ENCODE peak calls at places on chromosome 2, in six cellular contexts. One of them, this sample, is unnamed.
A peak's percentile ranks its signal among the peaks of the same experiment; 100 is the strongest.

GRCh38 chr2:43269074-43269572 is 42.7 kb upstream of the ZFP36L2 start:
- DNase-seq in neural progenitor cell: peak; percentile 43
- DNase-seq in heart right ventricle: peak; percentile 80
- DNase-seq in astrocyte of the spinal cord: peak; percentile 98
- DNase-seq in sigmoid colon: peak; percentile 94
- DNase-seq in activated CD4-positive, alpha-beta memory T cell treated with anti-CD3 and anti-CD28 coated beads for 36 hours: no peak
- DNase-seq in this sample: no peak

GRCh38 chr2:42238644-42239288 is 69.6 kb downstream of the EML4 start:
- DNase-seq in neural progenitor cell: peak; percentile 50
- DNase-seq in heart right ventricle: no peak
- DNase-seq in astrocyte of the spinal cord: no peak
- DNase-seq in sigmoid colon: no peak
- DNase-seq in activated CD4-positive, alpha-beta memory T cell treated with anti-CD3 and anti-CD28 coated beads for 36 hours: peak; percentile 66
- DNase-seq in this sample: no peak

GRCh38 chr2:205424326-205424725 is 258.0 kb upstream of the NRP2 start:
- DNase-seq in neural progenitor cell: no peak
- DNase-seq in heart right ventricle: no peak
- DNase-seq in astrocyte of the spinal cord: no peak
- DNase-seq in sigmoid colon: no peak
- DNase-seq in activated CD4-positive, alpha-beta memory T cell treated with anti-CD3 and anti-CD28 coated beads for 36 hours: no peak
- DNase-seq in this sample: no peak

GRCh38 chr2:151728736-151729415 is 5.4 kb downstream of the NEB start:
- DNase-seq in neural progenitor cell: no peak
- DNase-seq in heart right ventricle: no peak
- DNase-seq in astrocyte of the spinal cord: no peak
- DNase-seq in sigmoid colon: no peak
- DNase-seq in activated CD4-positive, alpha-beta memory T cell treated with anti-CD3 and anti-CD28 coated beads for 36 hours: no peak
- DNase-seq in this sample: no peak

GRCh38 chr2:219572237-219573001 is at the start of gene INHA:
- DNase-seq in neural progenitor cell: no peak
- DNase-seq in heart right ventricle: peak; percentile 13
- DNase-seq in astrocyte of the spinal cord: no peak
- DNase-seq in sigmoid colon: no peak
- DNase-seq in activated CD4-positive, alpha-beta memory T cell treated with anti-CD3 and anti-CD28 coated beads for 36 hours: no peak
- DNase-seq in this sample: no peak

GRCh38 chr2:317501-318424 is 29.9 kb upstream of the ALKAL2 start:
- DNase-seq in neural progenitor cell: peak; percentile 67
- DNase-seq in heart right ventricle: no peak
- DNase-seq in astrocyte of the spinal cord: peak; percentile 76
- DNase-seq in sigmoid colon: no peak
- DNase-seq in activated CD4-positive, alpha-beta memory T cell treated with anti-CD3 and anti-CD28 coated beads for 36 hours: peak; percentile 65
- DNase-seq in this sample: no peak

GRCh38 chr2:133415210-133415876 is 152.9 kb downstream of the NCKAP5 start:
- DNase-seq in neural progenitor cell: no peak
- DNase-seq in heart right ventricle: peak; percentile 15
- DNase-seq in astrocyte of the spinal cord: no peak
- DNase-seq in sigmoid colon: no peak
- DNase-seq in activated CD4-positive, alpha-beta memory T cell treated with anti-CD3 and anti-CD28 coated beads for 36 hours: no peak
- DNase-seq in this sample: no peak

GRCh38 chr2:182610231-182610630 is 105.8 kb upstream of the DNAJC10 start:
- DNase-seq in neural progenitor cell: no peak
- DNase-seq in heart right ventricle: no peak
- DNase-seq in astrocyte of the spinal cord: no peak
- DNase-seq in sigmoid colon: no peak
- DNase-seq in activated CD4-positive, alpha-beta memory T cell treated with anti-CD3 and anti-CD28 coated beads for 36 hours: no peak
- DNase-seq in this sample: no peak

GRCh38 chr2:24459224-24459799 is 31.7 kb upstream of the NCOA1 start:
- DNase-seq in neural progenitor cell: no peak
- DNase-seq in heart right ventricle: no peak
- DNase-seq in astrocyte of the spinal cord: no peak
- DNase-seq in sigmoid colon: no peak
- DNase-seq in activated CD4-positive, alpha-beta memory T cell treated with anti-CD3 and anti-CD28 coated beads for 36 hours: no peak
- DNase-seq in this sample: no peak

GRCh38 chr2:152342259-152343046 is 7.5 kb downstream of the FMNL2 start:
- DNase-seq in neural progenitor cell: no peak
- DNase-seq in heart right ventricle: no peak
- DNase-seq in astrocyte of the spinal cord: no peak
- DNase-seq in sigmoid colon: no peak
- DNase-seq in activated CD4-positive, alpha-beta memory T cell treated with anti-CD3 and anti-CD28 coated beads for 36 hours: no peak
- DNase-seq in this sample: no peak

GRCh38 chr2:85642725-85643124 is 25.3 kb downstream of the SFTPB start:
- DNase-seq in neural progenitor cell: no peak
- DNase-seq in heart right ventricle: no peak
- DNase-seq in astrocyte of the spinal cord: no peak
- DNase-seq in sigmoid colon: no peak
- DNase-seq in activated CD4-positive, alpha-beta memory T cell treated with anti-CD3 and anti-CD28 coated beads for 36 hours: peak; percentile 36
- DNase-seq in this sample: no peak

GRCh38 chr2:171272039-171272438 is 111.3 kb upstream of the TLK1 start:
- DNase-seq in neural progenitor cell: no peak
- DNase-seq in heart right ventricle: no peak
- DNase-seq in astrocyte of the spinal cord: peak; percentile 91
- DNase-seq in sigmoid colon: no peak
- DNase-seq in activated CD4-positive, alpha-beta memory T cell treated with anti-CD3 and anti-CD28 coated beads for 36 hours: no peak
- DNase-seq in this sample: peak; percentile 92

GRCh38 chr2:39379643-39380524 is 57.2 kb downstream of the MAP4K3 start:
- DNase-seq in neural progenitor cell: peak; percentile 43
- DNase-seq in heart right ventricle: no peak
- DNase-seq in astrocyte of the spinal cord: peak; percentile 64
- DNase-seq in sigmoid colon: no peak
- DNase-seq in activated CD4-positive, alpha-beta memory T cell treated with anti-CD3 and anti-CD28 coated beads for 36 hours: no peak
- DNase-seq in this sample: no peak

GRCh38 chr2:100756704-100757103 is 63.2 kb upstream of the NPAS2 start:
- DNase-seq in neural progenitor cell: no peak
- DNase-seq in heart right ventricle: no peak
- DNase-seq in astrocyte of the spinal cord: peak; percentile 47
- DNase-seq in sigmoid colon: no peak
- DNase-seq in activated CD4-positive, alpha-beta memory T cell treated with anti-CD3 and anti-CD28 coated beads for 36 hours: no peak
- DNase-seq in this sample: no peak

GRCh38 chr2:209694748-209695147 is 76.9 kb upstream of the UNC80 start:
- DNase-seq in neural progenitor cell: no peak
- DNase-seq in heart right ventricle: no peak
- DNase-seq in astrocyte of the spinal cord: no peak
- DNase-seq in sigmoid colon: no peak
- DNase-seq in activated CD4-positive, alpha-beta memory T cell treated with anti-CD3 and anti-CD28 coated beads for 36 hours: no peak
- DNase-seq in this sample: no peak

GRCh38 chr2:142176941-142177340 is 46.1 kb upstream of the LRP1B start:
- DNase-seq in neural progenitor cell: no peak
- DNase-seq in heart right ventricle: no peak
- DNase-seq in astrocyte of the spinal cord: no peak
- DNase-seq in sigmoid colon: no peak
- DNase-seq in activated CD4-positive, alpha-beta memory T cell treated with anti-CD3 and anti-CD28 coated beads for 36 hours: no peak
- DNase-seq in this sample: no peak

GRCh38 chr2:3189076-3189591 is 188.5 kb downstream of the EIPR1 start:
- DNase-seq in neural progenitor cell: no peak
- DNase-seq in heart right ventricle: no peak
- DNase-seq in astrocyte of the spinal cord: peak; percentile 16
- DNase-seq in sigmoid colon: no peak
- DNase-seq in activated CD4-positive, alpha-beta memory T cell treated with anti-CD3 and anti-CD28 coated beads for 36 hours: no peak
- DNase-seq in this sample: no peak

GRCh38 chr2:88210132-88211004 is 40.2 kb downstream of the THNSL2 start:
- DNase-seq in neural progenitor cell: no peak
- DNase-seq in heart right ventricle: no peak
- DNase-seq in astrocyte of the spinal cord: no peak
- DNase-seq in sigmoid colon: no peak
- DNase-seq in activated CD4-positive, alpha-beta memory T cell treated with anti-CD3 and anti-CD28 coated beads for 36 hours: no peak
- DNase-seq in this sample: no peak

GRCh38 chr2:45723857-45724256 is 72.4 kb downstream of the PRKCE start:
- DNase-seq in neural progenitor cell: no peak
- DNase-seq in heart right ventricle: no peak
- DNase-seq in astrocyte of the spinal cord: no peak
- DNase-seq in sigmoid colon: no peak
- DNase-seq in activated CD4-positive, alpha-beta memory T cell treated with anti-CD3 and anti-CD28 coated beads for 36 hours: no peak
- DNase-seq in this sample: no peak

GRCh38 chr2:2187196-2187595 is 143.9 kb downstream of the MYT1L start:
- DNase-seq in neural progenitor cell: peak; percentile 27
- DNase-seq in heart right ventricle: no peak
- DNase-seq in astrocyte of the spinal cord: no peak
- DNase-seq in sigmoid colon: no peak
- DNase-seq in activated CD4-positive, alpha-beta memory T cell treated with anti-CD3 and anti-CD28 coated beads for 36 hours: no peak
- DNase-seq in this sample: no peak

GRCh38 chr2:168662651-168663208 is 139.7 kb upstream of the NOSTRIN start:
- DNase-seq in neural progenitor cell: peak; percentile 29
- DNase-seq in heart right ventricle: no peak
- DNase-seq in astrocyte of the spinal cord: no peak
- DNase-seq in sigmoid colon: no peak
- DNase-seq in activated CD4-positive, alpha-beta memory T cell treated with anti-CD3 and anti-CD28 coated beads for 36 hours: no peak
- DNase-seq in this sample: no peak

GRCh38 chr2:121237980-121238665 is 46.9 kb downstream of the TFCP2L1 start:
- DNase-seq in neural progenitor cell: no peak
- DNase-seq in heart right ventricle: no peak
- DNase-seq in astrocyte of the spinal cord: peak; percentile 49
- DNase-seq in sigmoid colon: no peak
- DNase-seq in activated CD4-positive, alpha-beta memory T cell treated with anti-CD3 and anti-CD28 coated beads for 36 hours: no peak
- DNase-seq in this sample: no peak

GRCh38 chr2:68371581-68371980 is 6.5 kb downstream of the PLEK start:
- DNase-seq in neural progenitor cell: no peak
- DNase-seq in heart right ventricle: no peak
- DNase-seq in astrocyte of the spinal cord: peak; percentile 5
- DNase-seq in sigmoid colon: no peak
- DNase-seq in activated CD4-positive, alpha-beta memory T cell treated with anti-CD3 and anti-CD28 coated beads for 36 hours: no peak
- DNase-seq in this sample: no peak

GRCh38 chr2:70596293-70596692 is 42.7 kb upstream of the TGFA start:
- DNase-seq in neural progenitor cell: no peak
- DNase-seq in heart right ventricle: no peak
- DNase-seq in astrocyte of the spinal cord: peak; percentile 51
- DNase-seq in sigmoid colon: no peak
- DNase-seq in activated CD4-positive, alpha-beta memory T cell treated with anti-CD3 and anti-CD28 coated beads for 36 hours: peak; percentile 14
- DNase-seq in this sample: peak; percentile 87

GRCh38 chr2:18922276-18922675 is 332.9 kb upstream of the NT5C1B start:
- DNase-seq in neural progenitor cell: no peak
- DNase-seq in heart right ventricle: no peak
- DNase-seq in astrocyte of the spinal cord: no peak
- DNase-seq in sigmoid colon: no peak
- DNase-seq in activated CD4-positive, alpha-beta memory T cell treated with anti-CD3 and anti-CD28 coated beads for 36 hours: no peak
- DNase-seq in this sample: no peak

GRCh38 chr2:171460537-171460936 is 26.5 kb downstream of the DCAF17 start:
- DNase-seq in neural progenitor cell: no peak
- DNase-seq in heart right ventricle: no peak
- DNase-seq in astrocyte of the spinal cord: no peak
- DNase-seq in sigmoid colon: no peak
- DNase-seq in activated CD4-positive, alpha-beta memory T cell treated with anti-CD3 and anti-CD28 coated beads for 36 hours: no peak
- DNase-seq in this sample: no peak

GRCh38 chr2:241545113-241545512 is 13.4 kb upstream of the BOK start:
- DNase-seq in neural progenitor cell: no peak
- DNase-seq in heart right ventricle: no peak
- DNase-seq in astrocyte of the spinal cord: peak; percentile 71
- DNase-seq in sigmoid colon: no peak
- DNase-seq in activated CD4-positive, alpha-beta memory T cell treated with anti-CD3 and anti-CD28 coated beads for 36 hours: no peak
- DNase-seq in this sample: no peak

GRCh38 chr2:239549711-239550265 is 149.0 kb upstream of the HDAC4 start:
- DNase-seq in neural progenitor cell: no peak
- DNase-seq in heart right ventricle: no peak
- DNase-seq in astrocyte of the spinal cord: no peak
- DNase-seq in sigmoid colon: peak; percentile 74
- DNase-seq in activated CD4-positive, alpha-beta memory T cell treated with anti-CD3 and anti-CD28 coated beads for 36 hours: no peak
- DNase-seq in this sample: no peak

GRCh38 chr2:100235098-100235497 is 87.2 kb downstream of the LONRF2 start:
- DNase-seq in neural progenitor cell: no peak
- DNase-seq in heart right ventricle: no peak
- DNase-seq in astrocyte of the spinal cord: peak; percentile 70
- DNase-seq in sigmoid colon: no peak
- DNase-seq in activated CD4-positive, alpha-beta memory T cell treated with anti-CD3 and anti-CD28 coated beads for 36 hours: peak; percentile 14
- DNase-seq in this sample: no peak

GRCh38 chr2:55712477-55713060 is 18.9 kb upstream of the PNPT1 start:
- DNase-seq in neural progenitor cell: peak; percentile 15
- DNase-seq in heart right ventricle: no peak
- DNase-seq in astrocyte of the spinal cord: no peak
- DNase-seq in sigmoid colon: no peak
- DNase-seq in activated CD4-positive, alpha-beta memory T cell treated with anti-CD3 and anti-CD28 coated beads for 36 hours: no peak
- DNase-seq in this sample: no peak

GRCh38 chr2:231321556-231322334 is 73.8 kb upstream of the B3GNT7 start:
- DNase-seq in neural progenitor cell: no peak
- DNase-seq in heart right ventricle: peak; percentile 42
- DNase-seq in astrocyte of the spinal cord: no peak
- DNase-seq in sigmoid colon: peak; percentile 75
- DNase-seq in activated CD4-positive, alpha-beta memory T cell treated with anti-CD3 and anti-CD28 coated beads for 36 hours: no peak
- DNase-seq in this sample: no peak

GRCh38 chr2:62492048-62492447 is 13.9 kb downstream of the TMEM17 start:
- DNase-seq in neural progenitor cell: no peak
- DNase-seq in heart right ventricle: no peak
- DNase-seq in astrocyte of the spinal cord: no peak
- DNase-seq in sigmoid colon: no peak
- DNase-seq in activated CD4-positive, alpha-beta memory T cell treated with anti-CD3 and anti-CD28 coated beads for 36 hours: no peak
- DNase-seq in this sample: no peak

GRCh38 chr2:60530228-60530627 is 23.2 kb downstream of the BCL11A start:
- DNase-seq in neural progenitor cell: no peak
- DNase-seq in heart right ventricle: no peak
- DNase-seq in astrocyte of the spinal cord: no peak
- DNase-seq in sigmoid colon: peak; percentile 29
- DNase-seq in activated CD4-positive, alpha-beta memory T cell treated with anti-CD3 and anti-CD28 coated beads for 36 hours: no peak
- DNase-seq in this sample: no peak

This sample was measured in epithelial cell of prostate.